ENCODE peak calls at places on chromosome 20, in six cellular contexts. I is mucosa of descending colon, E is GM20000, H is brain microvascular endothelial cell, J is MCF 10A, N is upper lobe of right lung. O is an unnamed sample.

GRCh38 chr20:43187476-43188233 is 2.1 kb downstream of the PTPRT start:
- DNase-seq in I (peak; percentile 75), E (peak; percentile 89), H (peak; percentile 65), J (peak; percentile 58), N (peak; percentile 84), O (peak; percentile 52)

GRCh38 chr20:18272451-18272850 is 15.9 kb upstream of the ZNF133 start:
- DNase-seq in I (no peak), E (no peak), H (peak; percentile 29), J (peak; percentile 52), N (no peak), O (peak; percentile 28)

GRCh38 chr20:18041462-18041861 is 16.3 kb downstream of the OVOL2 start:
- DNase-seq in I (no peak), E (no peak), H (no peak), J (no peak), N (no peak), O (no peak)

GRCh38 chr20:41468994-41469600 is 102.5 kb upstream of the EMILIN3 start:
- DNase-seq in I (no peak), E (no peak), H (no peak), J (no peak), N (no peak), O (no peak)

GRCh38 chr20:12570371-12570770 is 438.4 kb upstream of the SPTLC3 start:
- DNase-seq in I (peak; percentile 37), E (no peak), H (peak; percentile 10), J (peak; percentile 69), N (no peak), O (no peak)

GRCh38 chr20:59628171-59628570 is 23.8 kb downstream of the PHACTR3 start:
- DNase-seq in I (no peak), E (no peak), H (no peak), J (no peak), N (no peak), O (no peak)

GRCh38 chr20:11919046-11919445 is 1.4 kb downstream of the BTBD3 start:
- DNase-seq in I (no peak), E (no peak), H (no peak), J (no peak), N (no peak), O (no peak)

GRCh38 chr20:42051935-42052334 is 433.8 kb upstream of the CHD6 start:
- DNase-seq in I (no peak), E (no peak), H (no peak), J (no peak), N (no peak), O (no peak)

GRCh38 chr20:50186987-50187402 is 3.6 kb upstream of the CEBPB start:
- DNase-seq in I (peak; percentile 31), E (no peak), H (no peak), J (peak; percentile 57), N (no peak), O (no peak)

GRCh38 chr20:17735206-17735804 is 35.5 kb downstream of the BANF2 start:
- DNase-seq in I (no peak), E (no peak), H (peak; percentile 55), J (peak; percentile 15), N (no peak), O (peak; percentile 71)

GRCh38 chr20:48404598-48404997 is 423.2 kb downstream of the PREX1 start:
- DNase-seq in I (no peak), E (no peak), H (no peak), J (peak; percentile 6), N (no peak), O (no peak)
- TF ChIP-seq CTCF in I (no peak), E (no peak), H (no peak), J (no peak), N (no peak), O (peak; percentile 36)

DNA sequence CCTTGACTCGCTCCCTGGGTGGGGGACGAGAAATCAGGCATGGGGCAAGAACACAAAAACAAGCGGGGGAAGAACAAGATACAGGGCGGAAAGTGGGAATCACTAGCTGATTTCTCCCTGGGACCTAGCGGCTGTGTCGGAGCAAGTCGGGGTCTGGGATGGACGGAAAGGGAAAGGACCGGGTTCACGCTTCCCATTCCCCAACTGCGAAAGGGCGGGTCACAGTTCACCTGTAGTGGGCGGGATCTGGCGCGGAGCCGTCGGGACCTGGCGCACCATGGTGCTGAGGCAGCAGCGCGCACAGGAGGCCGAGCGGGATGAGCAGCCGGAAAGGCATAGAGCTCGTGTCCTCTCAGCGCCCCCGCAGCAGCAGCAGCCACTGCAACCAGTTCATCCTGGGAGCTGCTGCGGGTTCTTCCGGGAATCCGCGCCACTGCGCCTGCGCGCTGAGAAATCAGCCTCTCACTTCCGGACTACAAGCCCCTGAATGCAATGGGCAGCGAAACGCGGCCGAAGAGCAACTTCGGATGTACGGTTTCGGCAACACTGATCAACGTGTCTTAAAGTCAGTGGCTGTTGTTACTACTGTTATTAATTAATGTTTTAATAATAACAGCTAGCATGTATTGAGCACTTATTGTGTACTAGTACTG is at the start of gene EDEM2:
- DNase-seq in I (peak; percentile 95), E (peak; percentile 94), H (peak; percentile 96), J (peak; percentile 95), N (peak; percentile 97), O (peak; percentile 96)
- TF ChIP-seq CTCF in I (no peak), E (no peak), H (no peak), J (no peak), N (peak; percentile 11), O (no peak)

GRCh38 chr20:20593447-20594170 is 118.8 kb downstream of the RALGAPA2 start:
- DNase-seq in I (no peak), E (peak; percentile 37), H (peak; percentile 51), J (peak; percentile 46), N (no peak), O (peak; percentile 63)

GRCh38 chr20:20594171-20594530 is 118.3 kb downstream of the RALGAPA2 start:
- DNase-seq in I (no peak), E (no peak), H (no peak), J (peak; percentile 25), N (no peak), O (peak; percentile 28)
- TF ChIP-seq CTCF in I (no peak), E (no peak), H (no peak), J (peak; percentile 37), N (no peak), O (peak; percentile 19)

GRCh38 chr20:56249244-56249955 is 868 bp downstream of the MC3R start:
- DNase-seq in I (peak; percentile 60), E (peak; percentile 29), H (no peak), J (peak; percentile 64), N (no peak), O (no peak)
- TF ChIP-seq CTCF in I (peak; percentile 41), E (peak; percentile 57), H (peak; percentile 23), J (peak; percentile 82), N (peak; percentile 36), O (peak; percentile 22)

GRCh38 chr20:33666293-33667244 is at the start of gene ACTL10:
- DNase-seq in I (peak; percentile 99), E (peak; percentile 97), H (peak; percentile 98), J (peak; percentile 99), N (peak; percentile 98), O (peak; percentile 98)
- TF ChIP-seq CTCF in I (peak; percentile 18), E (no peak), H (peak; percentile 62), J (no peak), N (peak; percentile 46), O (peak; percentile 49)

GRCh38 chr20:44693625-44694024 is 21.5 kb upstream of the CCN5 start:
- DNase-seq in I (no peak), E (no peak), H (no peak), J (no peak), N (no peak), O (no peak)

GRCh38 chr20:44698351-44698750 is 16.8 kb upstream of the CCN5 start:
- DNase-seq in I (no peak), E (no peak), H (no peak), J (no peak), N (no peak), O (no peak)

GRCh38 chr20:44695295-44696230 is 19.6 kb upstream of the CCN5 start:
- DNase-seq in I (no peak), E (no peak), H (no peak), J (no peak), N (no peak), O (peak; percentile 80)

GRCh38 chr20:44694159-44694558 is 21.0 kb upstream of the CCN5 start:
- DNase-seq in I (no peak), E (no peak), H (no peak), J (no peak), N (no peak), O (no peak)

GRCh38 chr20:44696315-44696714 is 18.9 kb upstream of the CCN5 start:
- DNase-seq in I (no peak), E (no peak), H (no peak), J (no peak), N (no peak), O (no peak)
- TF ChIP-seq CTCF in I (no peak), E (no peak), H (peak; percentile 51), J (no peak), N (no peak), O (peak; percentile 41)

O was measured in HFFc6.